ENCODE peak calls at places on chromosomes 2 and 18, in seven cellular contexts. One of them, this sample, is unnamed.
A peak's percentile ranks its signal among the peaks of the same experiment; 100 is the strongest.

GRCh38 chr2:167908786-167909185 is 338.6 kb downstream of the STK39 start:
- DNase-seq in NCI-H1694: no peak
- DNase-seq in H7: no peak
- DNase-seq in activated naive CD4-positive, alpha-beta T cell: no peak
- DNase-seq in stimulated activated naive CD8-positive, alpha-beta T cell treated with anti-CD3 and anti-CD28 coated beads, Interleukin-15, amount 100 ng/mL, for 72 hours: no peak
- DNase-seq in cardiac fibroblast: no peak
- DNase-seq in stimulated activated CD4-positive, alpha-beta T cell treated with anti-CD3 and anti-CD28 coated beads, Interleukin-15, amount 100 ng/mL, for 24 hours: no peak
- DNase-seq in this sample: no peak

GRCh38 chr2:1584051-1584531 is 160.2 kb downstream of the PXDN start:
- DNase-seq in NCI-H1694: no peak
- DNase-seq in cardiac fibroblast: no peak
- DNase-seq in stimulated activated naive CD8-positive, alpha-beta T cell treated with anti-CD3 and anti-CD28 coated beads, Interleukin-15, amount 100 ng/mL, for 72 hours: no peak
- DNase-seq in activated naive CD4-positive, alpha-beta T cell: no peak
- DNase-seq in H7: no peak
- DNase-seq in stimulated activated CD4-positive, alpha-beta T cell treated with anti-CD3 and anti-CD28 coated beads, Interleukin-15, amount 100 ng/mL, for 24 hours: no peak
- DNase-seq in this sample: no peak

GRCh38 chr2:172745636-172746035 is 10.0 kb downstream of the RAPGEF4 start:
- DNase-seq in stimulated activated CD4-positive, alpha-beta T cell treated with anti-CD3 and anti-CD28 coated beads, Interleukin-15, amount 100 ng/mL, for 24 hours: no peak
- DNase-seq in stimulated activated naive CD8-positive, alpha-beta T cell treated with anti-CD3 and anti-CD28 coated beads, Interleukin-15, amount 100 ng/mL, for 72 hours: no peak
- DNase-seq in H7: no peak
- DNase-seq in cardiac fibroblast: no peak
- DNase-seq in activated naive CD4-positive, alpha-beta T cell: no peak
- DNase-seq in NCI-H1694: no peak
- DNase-seq in this sample: no peak

GRCh38 chr2:234494361-234495075 is 2.4 kb downstream of the ARL4C start:
- DNase-seq in cardiac fibroblast: peak; percentile 61
- DNase-seq in stimulated activated CD4-positive, alpha-beta T cell treated with anti-CD3 and anti-CD28 coated beads, Interleukin-15, amount 100 ng/mL, for 24 hours: peak; percentile 19
- DNase-seq in H7: peak; percentile 48
- DNase-seq in stimulated activated naive CD8-positive, alpha-beta T cell treated with anti-CD3 and anti-CD28 coated beads, Interleukin-15, amount 100 ng/mL, for 72 hours: no peak
- DNase-seq in NCI-H1694: no peak
- DNase-seq in activated naive CD4-positive, alpha-beta T cell: no peak
- DNase-seq in this sample: peak; percentile 45

GRCh38 chr18:23183356-23184150 is 48.3 kb downstream of the CABLES1 start:
- DNase-seq in cardiac fibroblast: peak; percentile 23
- DNase-seq in NCI-H1694: no peak
- DNase-seq in stimulated activated CD4-positive, alpha-beta T cell treated with anti-CD3 and anti-CD28 coated beads, Interleukin-15, amount 100 ng/mL, for 24 hours: no peak
- DNase-seq in H7: no peak
- DNase-seq in activated naive CD4-positive, alpha-beta T cell: no peak
- DNase-seq in stimulated activated naive CD8-positive, alpha-beta T cell treated with anti-CD3 and anti-CD28 coated beads, Interleukin-15, amount 100 ng/mL, for 72 hours: no peak
- DNase-seq in this sample: no peak

GRCh38 chr2:45821558-45822271 is 170.2 kb downstream of the PRKCE start:
- DNase-seq in activated naive CD4-positive, alpha-beta T cell: no peak
- DNase-seq in NCI-H1694: no peak
- DNase-seq in H7: no peak
- DNase-seq in stimulated activated CD4-positive, alpha-beta T cell treated with anti-CD3 and anti-CD28 coated beads, Interleukin-15, amount 100 ng/mL, for 24 hours: no peak
- DNase-seq in cardiac fibroblast: peak; percentile 77
- DNase-seq in stimulated activated naive CD8-positive, alpha-beta T cell treated with anti-CD3 and anti-CD28 coated beads, Interleukin-15, amount 100 ng/mL, for 72 hours: no peak
- DNase-seq in this sample: no peak

GRCh38 chr2:101710690-101711318 is 13.3 kb downstream of the MAP4K4 start:
- DNase-seq in H7: no peak
- DNase-seq in NCI-H1694: no peak
- DNase-seq in activated naive CD4-positive, alpha-beta T cell: no peak
- DNase-seq in stimulated activated naive CD8-positive, alpha-beta T cell treated with anti-CD3 and anti-CD28 coated beads, Interleukin-15, amount 100 ng/mL, for 72 hours: no peak
- DNase-seq in stimulated activated CD4-positive, alpha-beta T cell treated with anti-CD3 and anti-CD28 coated beads, Interleukin-15, amount 100 ng/mL, for 24 hours: no peak
- DNase-seq in cardiac fibroblast: no peak
- DNase-seq in this sample: no peak

GRCh38 chr18:25538175-25538922 is 186.4 kb upstream of the ZNF521 start:
- DNase-seq in stimulated activated naive CD8-positive, alpha-beta T cell treated with anti-CD3 and anti-CD28 coated beads, Interleukin-15, amount 100 ng/mL, for 72 hours: no peak
- DNase-seq in H7: no peak
- DNase-seq in activated naive CD4-positive, alpha-beta T cell: no peak
- DNase-seq in cardiac fibroblast: no peak
- DNase-seq in NCI-H1694: no peak
- DNase-seq in stimulated activated CD4-positive, alpha-beta T cell treated with anti-CD3 and anti-CD28 coated beads, Interleukin-15, amount 100 ng/mL, for 24 hours: no peak
- DNase-seq in this sample: no peak

GRCh38 chr2:97706112-97706511 is 7.3 kb upstream of the ZAP70 start:
- DNase-seq in H7: no peak
- DNase-seq in cardiac fibroblast: no peak
- DNase-seq in NCI-H1694: no peak
- DNase-seq in activated naive CD4-positive, alpha-beta T cell: no peak
- DNase-seq in stimulated activated CD4-positive, alpha-beta T cell treated with anti-CD3 and anti-CD28 coated beads, Interleukin-15, amount 100 ng/mL, for 24 hours: no peak
- DNase-seq in stimulated activated naive CD8-positive, alpha-beta T cell treated with anti-CD3 and anti-CD28 coated beads, Interleukin-15, amount 100 ng/mL, for 72 hours: no peak
- DNase-seq in this sample: no peak

GRCh38 chr2:173343921-173344320 is 10.8 kb upstream of the CDCA7 start:
- DNase-seq in H7: no peak
- DNase-seq in cardiac fibroblast: no peak
- DNase-seq in stimulated activated naive CD8-positive, alpha-beta T cell treated with anti-CD3 and anti-CD28 coated beads, Interleukin-15, amount 100 ng/mL, for 72 hours: no peak
- DNase-seq in stimulated activated CD4-positive, alpha-beta T cell treated with anti-CD3 and anti-CD28 coated beads, Interleukin-15, amount 100 ng/mL, for 24 hours: no peak
- DNase-seq in NCI-H1694: no peak
- DNase-seq in activated naive CD4-positive, alpha-beta T cell: no peak
- DNase-seq in this sample: no peak

GRCh38 chr2:221546505-221547225 is 25.4 kb downstream of the EPHA4 start:
- DNase-seq in cardiac fibroblast: no peak
- DNase-seq in stimulated activated naive CD8-positive, alpha-beta T cell treated with anti-CD3 and anti-CD28 coated beads, Interleukin-15, amount 100 ng/mL, for 72 hours: no peak
- DNase-seq in activated naive CD4-positive, alpha-beta T cell: no peak
- DNase-seq in H7: no peak
- DNase-seq in stimulated activated CD4-positive, alpha-beta T cell treated with anti-CD3 and anti-CD28 coated beads, Interleukin-15, amount 100 ng/mL, for 24 hours: no peak
- DNase-seq in NCI-H1694: no peak
- DNase-seq in this sample: no peak

GRCh38 chr2:196131949-196132925 is 39.1 kb downstream of the STK17B start:
- DNase-seq in stimulated activated CD4-positive, alpha-beta T cell treated with anti-CD3 and anti-CD28 coated beads, Interleukin-15, amount 100 ng/mL, for 24 hours: peak; percentile 61
- DNase-seq in NCI-H1694: no peak
- DNase-seq in cardiac fibroblast: peak; percentile 24
- DNase-seq in stimulated activated naive CD8-positive, alpha-beta T cell treated with anti-CD3 and anti-CD28 coated beads, Interleukin-15, amount 100 ng/mL, for 72 hours: peak; percentile 75
- DNase-seq in H7: no peak
- DNase-seq in activated naive CD4-positive, alpha-beta T cell: peak; percentile 12
- DNase-seq in this sample: peak; percentile 8

GRCh38 chr2:226798422-226799210 is 1.0 kb downstream of the IRS1 start:
- DNase-seq in stimulated activated naive CD8-positive, alpha-beta T cell treated with anti-CD3 and anti-CD28 coated beads, Interleukin-15, amount 100 ng/mL, for 72 hours: peak; percentile 67
- DNase-seq in stimulated activated CD4-positive, alpha-beta T cell treated with anti-CD3 and anti-CD28 coated beads, Interleukin-15, amount 100 ng/mL, for 24 hours: peak; percentile 58
- DNase-seq in H7: peak; percentile 79
- DNase-seq in activated naive CD4-positive, alpha-beta T cell: peak; percentile 21
- DNase-seq in NCI-H1694: no peak
- DNase-seq in cardiac fibroblast: peak; percentile 63
- DNase-seq in this sample: no peak

GRCh38 chr2:19140463-19141208 is 217.8 kb downstream of the OSR1 start:
- DNase-seq in activated naive CD4-positive, alpha-beta T cell: no peak
- DNase-seq in NCI-H1694: no peak
- DNase-seq in cardiac fibroblast: peak; percentile 58
- DNase-seq in stimulated activated CD4-positive, alpha-beta T cell treated with anti-CD3 and anti-CD28 coated beads, Interleukin-15, amount 100 ng/mL, for 24 hours: no peak
- DNase-seq in H7: no peak
- DNase-seq in stimulated activated naive CD8-positive, alpha-beta T cell treated with anti-CD3 and anti-CD28 coated beads, Interleukin-15, amount 100 ng/mL, for 72 hours: no peak
- DNase-seq in this sample: no peak

GRCh38 chr2:12824304-12824761 is 107.6 kb downstream of the TRIB2 start:
- DNase-seq in activated naive CD4-positive, alpha-beta T cell: no peak
- DNase-seq in cardiac fibroblast: peak; percentile 77
- DNase-seq in stimulated activated naive CD8-positive, alpha-beta T cell treated with anti-CD3 and anti-CD28 coated beads, Interleukin-15, amount 100 ng/mL, for 72 hours: no peak
- DNase-seq in NCI-H1694: no peak
- DNase-seq in H7: no peak
- DNase-seq in stimulated activated CD4-positive, alpha-beta T cell treated with anti-CD3 and anti-CD28 coated beads, Interleukin-15, amount 100 ng/mL, for 24 hours: no peak
- DNase-seq in this sample: no peak

GRCh38 chr2:214104219-214104618 is 306.6 kb upstream of the VWC2L start:
- DNase-seq in H7: no peak
- DNase-seq in stimulated activated CD4-positive, alpha-beta T cell treated with anti-CD3 and anti-CD28 coated beads, Interleukin-15, amount 100 ng/mL, for 24 hours: no peak
- DNase-seq in activated naive CD4-positive, alpha-beta T cell: no peak
- DNase-seq in cardiac fibroblast: no peak
- DNase-seq in stimulated activated naive CD8-positive, alpha-beta T cell treated with anti-CD3 and anti-CD28 coated beads, Interleukin-15, amount 100 ng/mL, for 72 hours: no peak
- DNase-seq in NCI-H1694: no peak
- DNase-seq in this sample: no peak

GRCh38 chr18:48962857-48963554 is 12.2 kb upstream of the SMAD7 start:
- DNase-seq in cardiac fibroblast: no peak
- DNase-seq in NCI-H1694: no peak
- DNase-seq in stimulated activated CD4-positive, alpha-beta T cell treated with anti-CD3 and anti-CD28 coated beads, Interleukin-15, amount 100 ng/mL, for 24 hours: no peak
- DNase-seq in stimulated activated naive CD8-positive, alpha-beta T cell treated with anti-CD3 and anti-CD28 coated beads, Interleukin-15, amount 100 ng/mL, for 72 hours: peak; percentile 30
- DNase-seq in activated naive CD4-positive, alpha-beta T cell: no peak
- DNase-seq in H7: no peak
- DNase-seq in this sample: no peak

GRCh38 chr2:172307800-172308199 is 119.6 kb upstream of the ITGA6 start:
- DNase-seq in stimulated activated CD4-positive, alpha-beta T cell treated with anti-CD3 and anti-CD28 coated beads, Interleukin-15, amount 100 ng/mL, for 24 hours: no peak
- DNase-seq in activated naive CD4-positive, alpha-beta T cell: no peak
- DNase-seq in cardiac fibroblast: peak; percentile 79
- DNase-seq in NCI-H1694: no peak
- DNase-seq in stimulated activated naive CD8-positive, alpha-beta T cell treated with anti-CD3 and anti-CD28 coated beads, Interleukin-15, amount 100 ng/mL, for 72 hours: no peak
- DNase-seq in H7: no peak
- DNase-seq in this sample: no peak

GRCh38 chr18:33154049-33154448 is 286.5 kb downstream of the CCDC178 start:
- DNase-seq in activated naive CD4-positive, alpha-beta T cell: no peak
- DNase-seq in stimulated activated CD4-positive, alpha-beta T cell treated with anti-CD3 and anti-CD28 coated beads, Interleukin-15, amount 100 ng/mL, for 24 hours: no peak
- DNase-seq in NCI-H1694: no peak
- DNase-seq in stimulated activated naive CD8-positive, alpha-beta T cell treated with anti-CD3 and anti-CD28 coated beads, Interleukin-15, amount 100 ng/mL, for 72 hours: no peak
- DNase-seq in H7: no peak
- DNase-seq in cardiac fibroblast: no peak
- DNase-seq in this sample: no peak

GRCh38 chr18:36158261-36158867 is 28.7 kb downstream of the ELP2 start:
- DNase-seq in stimulated activated CD4-positive, alpha-beta T cell treated with anti-CD3 and anti-CD28 coated beads, Interleukin-15, amount 100 ng/mL, for 24 hours: no peak
- DNase-seq in NCI-H1694: no peak
- DNase-seq in cardiac fibroblast: peak; percentile 59
- DNase-seq in stimulated activated naive CD8-positive, alpha-beta T cell treated with anti-CD3 and anti-CD28 coated beads, Interleukin-15, amount 100 ng/mL, for 72 hours: no peak
- DNase-seq in H7: no peak
- DNase-seq in activated naive CD4-positive, alpha-beta T cell: no peak
- DNase-seq in this sample: no peak

GRCh38 chr2:191436368-191437055 is 191.3 kb downstream of the MYO1B start:
- DNase-seq in stimulated activated CD4-positive, alpha-beta T cell treated with anti-CD3 and anti-CD28 coated beads, Interleukin-15, amount 100 ng/mL, for 24 hours: no peak
- DNase-seq in NCI-H1694: no peak
- DNase-seq in H7: no peak
- DNase-seq in activated naive CD4-positive, alpha-beta T cell: no peak
- DNase-seq in cardiac fibroblast: no peak
- DNase-seq in stimulated activated naive CD8-positive, alpha-beta T cell treated with anti-CD3 and anti-CD28 coated beads, Interleukin-15, amount 100 ng/mL, for 72 hours: no peak
- DNase-seq in this sample: no peak

GRCh38 chr2:234669611-234670010 is 172.7 kb upstream of the ARL4C start:
- DNase-seq in NCI-H1694: no peak
- DNase-seq in H7: peak; percentile 62
- DNase-seq in activated naive CD4-positive, alpha-beta T cell: no peak
- DNase-seq in cardiac fibroblast: no peak
- DNase-seq in stimulated activated CD4-positive, alpha-beta T cell treated with anti-CD3 and anti-CD28 coated beads, Interleukin-15, amount 100 ng/mL, for 24 hours: no peak
- DNase-seq in stimulated activated naive CD8-positive, alpha-beta T cell treated with anti-CD3 and anti-CD28 coated beads, Interleukin-15, amount 100 ng/mL, for 72 hours: no peak
- DNase-seq in this sample: no peak

GRCh38 chr18:40338284-40338683 is 1616.8 kb upstream of the PIK3C3 start:
- DNase-seq in cardiac fibroblast: no peak
- DNase-seq in stimulated activated CD4-positive, alpha-beta T cell treated with anti-CD3 and anti-CD28 coated beads, Interleukin-15, amount 100 ng/mL, for 24 hours: no peak
- DNase-seq in NCI-H1694: no peak
- DNase-seq in activated naive CD4-positive, alpha-beta T cell: no peak
- DNase-seq in stimulated activated naive CD8-positive, alpha-beta T cell treated with anti-CD3 and anti-CD28 coated beads, Interleukin-15, amount 100 ng/mL, for 72 hours: no peak
- DNase-seq in H7: no peak
- DNase-seq in this sample: no peak

GRCh38 chr18:79567481-79568147 is 112.0 kb upstream of the CTDP1 start:
- DNase-seq in cardiac fibroblast: peak; percentile 91
- DNase-seq in activated naive CD4-positive, alpha-beta T cell: no peak
- DNase-seq in NCI-H1694: no peak
- DNase-seq in stimulated activated naive CD8-positive, alpha-beta T cell treated with anti-CD3 and anti-CD28 coated beads, Interleukin-15, amount 100 ng/mL, for 72 hours: no peak
- DNase-seq in stimulated activated CD4-positive, alpha-beta T cell treated with anti-CD3 and anti-CD28 coated beads, Interleukin-15, amount 100 ng/mL, for 24 hours: no peak
- DNase-seq in H7: peak; percentile 89
- DNase-seq in this sample: no peak

GRCh38 chr2:79860233-79861058 is 347.6 kb downstream of the CTNNA2 start:
- DNase-seq in H7: peak; percentile 51
- DNase-seq in activated naive CD4-positive, alpha-beta T cell: no peak
- DNase-seq in stimulated activated CD4-positive, alpha-beta T cell treated with anti-CD3 and anti-CD28 coated beads, Interleukin-15, amount 100 ng/mL, for 24 hours: no peak
- DNase-seq in NCI-H1694: peak; percentile 33
- DNase-seq in cardiac fibroblast: no peak
- DNase-seq in stimulated activated naive CD8-positive, alpha-beta T cell treated with anti-CD3 and anti-CD28 coated beads, Interleukin-15, amount 100 ng/mL, for 72 hours: no peak
- DNase-seq in this sample: peak; percentile 45

GRCh38 chr2:112340416-112340815 is 65.0 kb downstream of the ZC3H6 start:
- DNase-seq in NCI-H1694: no peak
- DNase-seq in activated naive CD4-positive, alpha-beta T cell: no peak
- DNase-seq in stimulated activated naive CD8-positive, alpha-beta T cell treated with anti-CD3 and anti-CD28 coated beads, Interleukin-15, amount 100 ng/mL, for 72 hours: no peak
- DNase-seq in cardiac fibroblast: no peak
- DNase-seq in H7: no peak
- DNase-seq in stimulated activated CD4-positive, alpha-beta T cell treated with anti-CD3 and anti-CD28 coated beads, Interleukin-15, amount 100 ng/mL, for 24 hours: no peak
- DNase-seq in this sample: no peak

GRCh38 chr2:203396667-203397066 is 68.5 kb downstream of the ABI2 start:
- DNase-seq in activated naive CD4-positive, alpha-beta T cell: no peak
- DNase-seq in H7: peak; percentile 77
- DNase-seq in cardiac fibroblast: peak; percentile 17
- DNase-seq in NCI-H1694: no peak
- DNase-seq in stimulated activated naive CD8-positive, alpha-beta T cell treated with anti-CD3 and anti-CD28 coated beads, Interleukin-15, amount 100 ng/mL, for 72 hours: no peak
- DNase-seq in stimulated activated CD4-positive, alpha-beta T cell treated with anti-CD3 and anti-CD28 coated beads, Interleukin-15, amount 100 ng/mL, for 24 hours: no peak
- DNase-seq in this sample: no peak

GRCh38 chr18:62080172-62080571 is 106.7 kb downstream of the PIGN start:
- DNase-seq in stimulated activated naive CD8-positive, alpha-beta T cell treated with anti-CD3 and anti-CD28 coated beads, Interleukin-15, amount 100 ng/mL, for 72 hours: no peak
- DNase-seq in NCI-H1694: no peak
- DNase-seq in H7: no peak
- DNase-seq in stimulated activated CD4-positive, alpha-beta T cell treated with anti-CD3 and anti-CD28 coated beads, Interleukin-15, amount 100 ng/mL, for 24 hours: no peak
- DNase-seq in cardiac fibroblast: no peak
- DNase-seq in activated naive CD4-positive, alpha-beta T cell: no peak
- DNase-seq in this sample: no peak

GRCh38 chr2:240561325-240561971 is 1.3 kb downstream of the DUSP28 start:
- DNase-seq in stimulated activated CD4-positive, alpha-beta T cell treated with anti-CD3 and anti-CD28 coated beads, Interleukin-15, amount 100 ng/mL, for 24 hours: peak; percentile 31
- DNase-seq in activated naive CD4-positive, alpha-beta T cell: no peak
- DNase-seq in cardiac fibroblast: peak; percentile 58
- DNase-seq in NCI-H1694: no peak
- DNase-seq in H7: no peak
- DNase-seq in stimulated activated naive CD8-positive, alpha-beta T cell treated with anti-CD3 and anti-CD28 coated beads, Interleukin-15, amount 100 ng/mL, for 72 hours: peak; percentile 31
- DNase-seq in this sample: peak; percentile 72

This sample was measured in foreskin melanocyte.